ENCODE peak calls at places on chromosomes 2 and 18, in four cellular contexts. T, Q, V and X are unnamed samples.
A peak's percentile ranks its signal among the peaks of the same experiment; 100 is the strongest.

GRCh38 chr18:24860978-24861680 is 400.7 kb downstream of the HRH4 start:
- DNase-seq in T (no peak), Q (no peak), V (no peak), X (no peak)

GRCh38 chr2:101693991-101694588 is 3.4 kb upstream of the MAP4K4 start:
- DNase-seq in T (no peak), Q (no peak), V (no peak), X (no peak)

GRCh38 chr2:199975297-199975895 is 20.0 kb downstream of the MAIP1 start:
- DNase-seq in T (no peak), Q (peak; percentile 68), V (no peak), X (no peak)

GRCh38 chr2:40279001-40279400 is 172.9 kb downstream of the SLC8A1 start:
- DNase-seq in T (no peak), Q (peak; percentile 64), V (no peak), X (no peak)

GRCh38 chr2:154402138-154402714 is 296.3 kb upstream of the KCNJ3 start:
- DNase-seq in T (peak; percentile 12), Q (peak; percentile 37), V (no peak), X (peak; percentile 1)

GRCh38 chr2:146873056-146873455 is 971.8 kb upstream of the ACVR2A start:
- DNase-seq in T (no peak), Q (no peak), V (no peak), X (no peak)

GRCh38 chr2:23107341-23107941 is 277.5 kb upstream of the KLHL29 start:
- DNase-seq in T (no peak), Q (no peak), V (no peak), X (no peak)

GRCh38 chr2:12934181-12934756 is 217.5 kb downstream of the TRIB2 start:
- DNase-seq in T (no peak), Q (no peak), V (no peak), X (no peak)

GRCh38 chr2:176769499-176770350 is 442.9 kb upstream of the HNRNPA3 start:
- DNase-seq in T (no peak), Q (no peak), V (no peak), X (no peak)

GRCh38 chr2:71157124-71157802 is 26.8 kb downstream of the MPHOSPH10 start:
- DNase-seq in T (no peak), Q (peak; percentile 69), V (no peak), X (no peak)

GRCh38 chr18:2880473-2880872 is 33.7 kb downstream of the EMILIN2 start:
- DNase-seq in T (no peak), Q (no peak), V (no peak), X (no peak)

GRCh38 chr18:2871111-2871720 is 24.4 kb downstream of the EMILIN2 start:
- DNase-seq in T (no peak), Q (no peak), V (peak; percentile 7), X (no peak)

GRCh38 chr18:2878656-2879330 is 32.0 kb downstream of the EMILIN2 start:
- DNase-seq in T (no peak), Q (no peak), V (no peak), X (no peak)

GRCh38 chr18:2872095-2872494 is 25.3 kb downstream of the EMILIN2 start:
- DNase-seq in T (no peak), Q (no peak), V (no peak), X (no peak)

DNA sequence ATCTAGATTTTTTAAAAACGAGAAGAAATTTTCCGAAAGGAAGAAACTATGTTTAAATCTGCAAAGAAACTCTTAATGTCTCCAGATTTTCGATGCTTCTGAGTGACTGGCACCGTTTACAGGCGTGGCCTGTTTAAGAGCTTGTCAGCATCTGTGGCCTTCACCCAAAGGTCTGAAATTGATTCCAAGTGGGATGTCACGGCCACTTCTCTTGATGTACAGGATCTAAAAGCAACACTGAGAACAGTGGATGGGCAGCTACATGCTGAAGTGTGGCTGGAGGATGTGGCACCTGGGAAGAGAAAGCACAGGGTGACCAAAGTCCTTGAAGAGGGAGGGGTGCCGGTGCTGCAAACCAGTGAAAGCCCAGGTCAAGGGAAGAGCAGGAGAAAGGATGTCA is 28.0 kb downstream of the EMILIN2 start:
- DNase-seq in T (no peak), Q (no peak), V (no peak), X (no peak)
- H3K4me3 ChIP-seq in T (no peak overlapping the region), Q (peak overlapping the region; percentile 62), V (no peak overlapping the region), X (no peak overlapping the region)

DNA sequence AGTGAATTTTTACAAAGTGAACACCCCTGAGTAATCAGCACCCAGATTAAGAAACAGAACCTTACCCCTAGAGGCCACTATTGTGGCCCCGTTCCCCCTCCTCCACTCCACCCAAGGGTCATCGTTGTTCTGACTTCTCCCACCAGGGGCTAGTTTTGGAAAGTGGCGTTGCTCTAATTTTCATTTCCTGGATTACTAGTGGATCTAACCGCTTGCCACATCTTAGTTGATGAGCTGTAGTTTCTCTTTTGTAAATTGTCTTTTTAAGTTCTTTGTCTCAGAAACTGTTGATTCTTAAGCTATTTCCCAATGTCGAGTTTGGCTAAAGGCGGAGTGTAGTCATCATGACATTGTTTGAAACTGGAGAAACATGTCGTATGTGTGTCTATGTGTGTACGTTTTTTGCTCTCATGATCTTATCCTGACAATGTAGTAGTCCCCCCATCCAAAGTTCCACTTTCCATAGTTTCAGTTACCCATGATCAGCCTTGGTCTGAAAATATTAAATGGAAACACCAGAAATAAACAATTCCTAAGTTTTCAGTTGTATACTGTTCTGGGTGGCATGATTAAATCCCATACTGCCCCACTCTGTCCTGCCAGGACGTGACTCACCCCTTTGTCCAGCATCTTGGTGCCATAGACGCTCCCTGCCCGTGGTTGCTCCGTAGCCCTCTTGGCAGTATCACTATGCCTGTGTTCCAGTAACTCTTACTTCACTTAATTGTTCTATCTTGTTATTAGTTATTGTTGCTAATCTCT is 71.0 kb upstream of the SP3 start:
- DNase-seq in T (no peak), Q (no peak), V (no peak), X (no peak)
- H3K4me3 ChIP-seq in T (no peak overlapping the region), Q (peak overlapping the region; percentile 75), V (no peak overlapping the region), X (no peak overlapping the region)

GRCh38 chr2:157432475-157433106 is 11.3 kb downstream of the CYTIP start:
- DNase-seq in T (no peak), Q (no peak), V (no peak), X (no peak)
- H3K4me3 ChIP-seq in T (no peak overlapping the region), Q (no peak overlapping the region), V (no peak overlapping the region), X (no peak overlapping the region)

DNA sequence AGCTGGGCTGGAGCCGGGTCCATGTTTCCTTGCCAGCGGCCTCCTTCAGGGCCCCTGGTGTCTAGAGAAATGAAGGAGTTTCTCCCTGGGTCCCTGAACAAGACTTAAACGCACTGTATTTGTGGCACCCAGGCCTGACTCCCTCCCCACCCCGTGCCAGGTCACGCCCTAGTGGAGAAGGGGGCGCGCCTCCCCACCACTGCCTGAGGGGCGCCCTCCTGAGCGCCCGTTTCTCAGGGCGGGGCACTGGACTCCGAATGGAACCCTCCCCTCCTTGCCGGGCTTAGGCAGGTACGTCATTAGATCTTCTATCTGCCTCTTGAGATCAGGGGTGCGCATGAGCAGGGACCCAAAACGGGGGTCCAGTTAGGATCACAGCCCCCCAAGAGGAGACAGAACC is 16.3 kb downstream of the ODC1 start:
- DNase-seq in T (no peak), Q (no peak), V (no peak), X (no peak)
- H3K4me3 ChIP-seq in T (no peak overlapping the region), Q (no peak overlapping the region), V (no peak overlapping the region), X (no peak overlapping the region)